ENCODE peak calls at places on chromosomes 3 and 15, in four cellular contexts. R is ovary, V is stomach, A is transverse colon. P is an unnamed sample.

GRCh38 chr15:57962887-57963286 is 102.6 kb downstream of the ALDH1A2 start:
- DNase-seq in A (no peak), R (no peak), V (no peak), P (no peak)

GRCh38 chr15:87118424-87118823 is 1038.8 kb downstream of the AGBL1 start:
- DNase-seq in R (no peak), A (no peak), V (no peak), P (no peak)

GRCh38 chr3:71127463-71128243 is 455.9 kb downstream of the FOXP1 start:
- DNase-seq in V (no peak), R (no peak), A (no peak), P (no peak)

GRCh38 chr15:89783861-89784685 is 7.9 kb downstream of the MESP2 start:
- DNase-seq in R (no peak), V (no peak), A (peak), P (no peak)

GRCh38 chr3:160180581-160181216 is 44.5 kb upstream of the C3orf80 start:
- DNase-seq in A (no peak), V (no peak), R (no peak), P (no peak)

GRCh38 chr3:97306226-97306625 is 458.3 kb upstream of the ARL6 start:
- DNase-seq in R (no peak), A (no peak), V (no peak), P (no peak)

GRCh38 chr3:179100652-179101051 is 29.0 kb upstream of the ZMAT3 start:
- DNase-seq in V (no peak), R (no peak), A (no peak), P (no peak)

GRCh38 chr3:57007513-57008415 is 52.7 kb upstream of the SPATA12 start:
- DNase-seq in R (peak), V (peak), A (peak), P (peak)

GRCh38 chr3:194879126-194879887 is 193.6 kb downstream of the FAM43A start:
- DNase-seq in R (no peak), V (no peak), A (peak), P (no peak)

GRCh38 chr3:167120828-167121227 is 259.3 kb downstream of the ZBBX start:
- DNase-seq in V (no peak), A (no peak), R (no peak), P (no peak)

GRCh38 chr15:87943629-87944028 is 312.9 kb downstream of the NTRK3 start:
- DNase-seq in R (no peak), A (no peak), V (no peak), P (no peak)

GRCh38 chr15:98648654-98649537 is 557 bp downstream of the IGF1R start:
- DNase-seq in V (peak), R (peak), A (peak), P (peak)

GRCh38 chr3:179613807-179614206 is 9.2 kb downstream of the NDUFB5 start:
- DNase-seq in A (no peak), V (no peak), R (no peak), P (no peak)

GRCh38 chr3:177041021-177041729 is 156.1 kb downstream of the TBL1XR1 start:
- DNase-seq in R (peak), A (no peak), V (no peak), P (peak)

GRCh38 chr15:42494998-42495360 is 455 bp upstream of the SNAP23 start:
- DNase-seq in V (peak), A (peak), R (no peak), P (peak)

GRCh38 chr15:31455499-31455898 is 128.9 kb downstream of the KLF13 start:
- DNase-seq in V (no peak), R (no peak), A (no peak), P (no peak)

GRCh38 chr3:133703915-133704314 is 42.2 kb upstream of the TOPBP1 start:
- DNase-seq in R (no peak), V (no peak), A (no peak), P (no peak)

GRCh38 chr15:43514241-43515057 is 3.0 kb upstream of the MAP1A start:
- DNase-seq in A (peak), R (no peak), V (no peak), P (peak)

GRCh38 chr3:127790580-127791183 is 31.6 kb downstream of the MGLL start:
- DNase-seq in R (no peak), A (no peak), V (no peak), P (no peak)

GRCh38 chr3:100149713-100150112 is 35.4 kb upstream of the FILIP1L start:
- DNase-seq in A (no peak), V (no peak), R (no peak), P (no peak)

GRCh38 chr15:20353966-20354883 is 187.4 kb downstream of the GOLGA6L6 start:
- DNase-seq in A (no peak), V (peak), R (no peak), P (no peak)

GRCh38 chr3:8660781-8661180 is 16.2 kb upstream of the SSUH2 start:
- DNase-seq in V (no peak), A (no peak), R (no peak), P (no peak)

GRCh38 chr15:33226559-33227181 is 32.2 kb upstream of the FMN1 start:
- DNase-seq in V (peak), R (no peak), A (peak), P (peak)

GRCh38 chr15:91473894-91474293 is 373.8 kb downstream of the SV2B start:
- DNase-seq in V (no peak), R (no peak), A (no peak), P (no peak)

GRCh38 chr3:165852150-165852549 is 14.9 kb upstream of the BCHE start:
- DNase-seq in V (no peak), A (no peak), R (no peak), P (no peak)

GRCh38 chr3:170257145-170257544 is 34.9 kb downstream of the PRKCI start:
- DNase-seq in V (no peak), A (no peak), R (no peak), P (no peak)

GRCh38 chr3:5694267-5694666 is 506.8 kb downstream of the EDEM1 start:
- DNase-seq in V (no peak), R (no peak), A (no peak), P (no peak)

GRCh38 chr3:197590313-197590962 is 34.7 kb upstream of the BDH1 start:
- DNase-seq in V (peak), R (no peak), A (peak), P (peak)

DNA sequence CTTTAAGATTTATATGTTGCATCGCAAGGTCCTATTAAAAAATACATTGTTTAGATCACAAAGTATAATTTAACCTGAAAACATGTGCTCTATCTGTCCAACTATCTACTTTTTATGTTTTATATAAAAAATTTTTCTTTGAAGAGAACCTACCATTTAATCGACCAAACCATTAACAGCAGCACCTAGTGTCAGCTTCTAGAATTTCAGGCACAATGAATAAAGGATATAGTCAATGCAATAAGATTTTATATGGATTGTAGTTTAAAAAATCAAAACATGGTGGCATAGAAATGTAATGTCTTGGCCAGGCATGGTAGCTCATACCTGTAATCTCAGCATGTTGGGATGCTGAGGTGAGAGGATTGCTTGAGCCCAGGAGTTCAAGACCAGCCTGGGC is 313.7 kb downstream of the GAP43 start:
- DNase-seq in V (no peak), R (no peak), A (no peak), P (no peak)
- TF ChIP-seq CTCF in V (no peak), R (no peak), A (no peak), P (peak)

GRCh38 chr3:49869525-49870126 is at the start of gene CAMKV:
- DNase-seq in R (no peak), V (no peak), A (no peak), P (peak)

GRCh38 chr3:49872801-49873281 is 3.1 kb upstream of the CAMKV start:
- DNase-seq in V (no peak), A (no peak), R (no peak), P (no peak)

GRCh38 chr3:49876567-49876966 is 6.9 kb upstream of the CAMKV start:
- DNase-seq in A (no peak), R (no peak), V (no peak), P (no peak)

GRCh38 chr3:49871536-49872157 is 1.9 kb upstream of the CAMKV start:
- DNase-seq in V (no peak), A (no peak), R (no peak), P (no peak)

DNA sequence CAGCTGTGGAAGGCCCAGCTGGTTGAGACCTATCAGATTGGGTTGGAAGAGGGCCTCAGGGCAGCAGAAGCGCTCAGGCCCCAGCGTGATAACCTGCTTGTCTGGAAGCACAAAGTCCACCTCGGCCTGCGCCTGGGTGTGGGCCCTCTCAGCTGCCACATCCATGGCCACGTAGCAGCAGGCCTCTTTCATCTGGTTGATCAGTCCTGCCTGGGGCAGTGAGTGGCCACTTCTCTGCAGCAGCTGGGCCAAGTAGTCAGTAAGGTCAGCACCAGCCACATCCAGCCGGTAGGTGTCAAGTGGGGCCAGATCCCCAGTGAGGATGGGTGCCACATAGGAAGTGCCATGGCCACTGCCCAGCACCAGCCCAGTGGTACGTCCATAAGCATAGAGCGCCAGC is 3.9 kb upstream of the CAMKV start:
- DNase-seq in R (no peak), V (peak), A (peak), P (no peak)
- H3K27ac ChIP-seq in R (no peak), V (no peak), A (no peak), P (no peak)

GRCh38 chr3:52233108-52233591 is 5.8 kb downstream of the TWF2 start:
- DNase-seq in V (no peak), R (peak), A (no peak), P (no peak)
- TF ChIP-seq CTCF in V (no peak), R (no peak), A (no peak), P (no peak)

GRCh38 chr3:66110840-66111239 is 72.1 kb upstream of the MAGI1 start:
- DNase-seq in V (no peak), R (peak), A (no peak), P (no peak)
- H3K27ac ChIP-seq in V (no peak), R (no peak), A (no peak), P (no peak)

DNA sequence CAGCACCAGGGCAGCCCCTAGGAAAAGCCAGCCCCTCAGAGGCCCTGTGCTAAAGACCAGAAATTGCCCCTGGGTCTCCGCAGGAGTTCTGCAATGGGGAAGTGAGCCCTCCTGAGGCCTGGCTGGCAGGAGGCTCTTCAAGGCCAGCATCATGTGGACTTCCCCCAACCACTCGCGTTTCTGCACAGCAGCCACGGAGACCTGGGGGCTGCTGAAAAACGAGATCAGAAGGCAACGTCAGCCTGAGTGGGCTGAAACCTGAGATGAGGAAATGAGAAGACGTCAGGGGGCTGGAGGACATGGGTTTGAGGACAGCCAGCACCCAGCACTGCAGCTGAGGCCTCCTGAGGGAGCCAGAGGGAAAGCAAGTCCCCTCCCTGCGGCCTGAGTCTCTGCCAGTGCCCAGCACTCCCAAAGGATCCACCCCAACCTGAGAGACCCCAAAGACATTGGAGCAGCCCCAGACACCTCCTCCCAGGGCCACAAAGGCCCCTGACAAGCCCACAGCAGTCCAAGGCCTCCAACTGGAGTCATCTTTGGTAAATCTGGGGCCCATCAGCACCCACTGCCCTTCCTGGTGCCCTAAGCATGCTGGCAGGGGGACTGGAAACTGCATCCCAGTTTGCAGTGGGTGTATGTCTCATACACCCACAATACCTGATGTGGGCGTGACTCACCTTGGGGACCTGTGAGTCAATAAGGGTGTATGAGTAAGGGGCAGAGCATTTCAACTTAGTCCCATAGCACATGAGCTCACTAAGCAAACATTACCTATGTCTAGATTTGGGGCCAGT is 29.2 kb upstream of the CYP11A1 start:
- DNase-seq in A (peak), R (no peak), V (peak), P (no peak)
- TF ChIP-seq CTCF in A (no peak), R (no peak), V (no peak), P (no peak)

GRCh38 chr15:40325700-40326099 is 2.2 kb downstream of the INAFM2 start:
- DNase-seq in R (no peak), A (no peak), V (no peak), P (no peak)
- H3K27ac ChIP-seq in R (no peak), A (peak), V (peak), P (no peak)

GRCh38 chr3:175940881-175941280 is 1081.7 kb downstream of the NAALADL2 start:
- DNase-seq in R (no peak), V (no peak), A (no peak), P (no peak)
- TF ChIP-seq CTCF in R (no peak), V (no peak), A (no peak), P (no peak)

GRCh38 chr3:171323934-171324535 is 136.2 kb downstream of the TNIK start:
- DNase-seq in A (no peak), V (no peak), R (no peak), P (peak)
- H3K27ac ChIP-seq in A (no peak), V (peak), R (no peak), P (peak)

GRCh38 chr3:10976770-10977169 is 15.8 kb upstream of the SLC6A1 start:
- DNase-seq in R (no peak), A (no peak), V (no peak), P (no peak)
- TF ChIP-seq CTCF in R (no peak), A (no peak), V (no peak), P (no peak)

GRCh38 chr3:73556520-73557371 is 68.0 kb downstream of the PDZRN3 start:
- DNase-seq in V (no peak), R (no peak), A (no peak), P (no peak)
- H3K27ac ChIP-seq in V (peak), R (peak), A (peak), P (no peak)